ENCODE peak calls at places on chromosome 22, in four cellular contexts. Z is fibroblast of the aortic adventitia, W is HCT116, V is hepatocyte. E is an unnamed sample.

GRCh38 chr22:41966607-41967240 is 2.5 kb upstream of the SEPTIN3 start:
- DNase-seq in Z (peak), W (peak), V (peak), E (peak)

GRCh38 chr22:37559901-37560681 is at the start of gene CDC42EP1:
- DNase-seq in Z (peak), W (no peak), V (peak), E (no peak)

GRCh38 chr22:37715760-37716159 is 18.9 kb downstream of the TRIOBP start:
- DNase-seq in Z (no peak), W (no peak), V (no peak), E (no peak)

GRCh38 chr22:42670921-42671709 is 21.9 kb upstream of the CYB5R3 start:
- DNase-seq in Z (no peak), W (no peak), V (no peak), E (no peak)

GRCh38 chr22:22460635-22461034 is 47.9 kb downstream of the ZNF280B start:
- DNase-seq in Z (peak), W (peak), V (peak), E (no peak)

GRCh38 chr22:29979645-29980303 is 96.8 kb downstream of the MTMR3 start:
- DNase-seq in Z (peak), W (no peak), V (no peak), E (no peak)

GRCh38 chr22:22424210-22424800 is 84.2 kb downstream of the ZNF280B start:
- DNase-seq in Z (no peak), W (no peak), V (no peak), E (no peak)

GRCh38 chr22:27133951-27134664 is 476.7 kb downstream of the MIAT start:
- DNase-seq in Z (peak), W (no peak), V (peak), E (peak)

GRCh38 chr22:27222178-27222577 is 564.8 kb downstream of the MIAT start:
- DNase-seq in Z (no peak), W (no peak), V (no peak), E (no peak)

GRCh38 chr22:48138855-48139254 is 1376.4 kb downstream of the TBC1D22A start:
- DNase-seq in Z (no peak), W (no peak), V (no peak), E (no peak)

GRCh38 chr22:17443413-17444203 is 74.3 kb downstream of the CECR2 start:
- DNase-seq in Z (no peak), W (no peak), V (no peak), E (no peak)

GRCh38 chr22:29936186-29936585 is 53.2 kb downstream of the MTMR3 start:
- DNase-seq in Z (no peak), W (no peak), V (no peak), E (no peak)

GRCh38 chr22:29917052-29917902 is 34.3 kb downstream of the MTMR3 start:
- DNase-seq in Z (peak), W (no peak), V (no peak), E (no peak)

GRCh38 chr22:49412236-49412635 is 415.4 kb downstream of the BRD1 start:
- DNase-seq in Z (no peak), W (no peak), V (no peak), E (no peak)

GRCh38 chr22:19874307-19875060 is 19.8 kb upstream of the GNB1L start:
- DNase-seq in Z (peak), W (no peak), V (no peak), E (no peak)

GRCh38 chr22:30044369-30044768 is 35.9 kb upstream of the HORMAD2 start:
- DNase-seq in Z (peak), W (peak), V (peak), E (peak)

GRCh38 chr22:39215070-39215396 is 29.7 kb downstream of the PDGFB start:
- DNase-seq in Z (no peak), W (no peak), V (no peak), E (no peak)

GRCh38 chr22:19061471-19062138 is 60.6 kb downstream of the DGCR2 start:
- DNase-seq in Z (no peak), W (no peak), V (no peak), E (no peak)

GRCh38 chr22:49632199-49633009 is 195.3 kb downstream of the BRD1 start:
- DNase-seq in Z (peak), W (peak), V (peak), E (no peak)

GRCh38 chr22:18096823-18097222 is 13.8 kb upstream of the TUBA8 start:
- DNase-seq in Z (no peak), W (no peak), V (no peak), E (no peak)

GRCh38 chr22:49693848-49694247 is 133.8 kb downstream of the BRD1 start:
- DNase-seq in Z (no peak), W (no peak), V (no peak), E (no peak)

DNA sequence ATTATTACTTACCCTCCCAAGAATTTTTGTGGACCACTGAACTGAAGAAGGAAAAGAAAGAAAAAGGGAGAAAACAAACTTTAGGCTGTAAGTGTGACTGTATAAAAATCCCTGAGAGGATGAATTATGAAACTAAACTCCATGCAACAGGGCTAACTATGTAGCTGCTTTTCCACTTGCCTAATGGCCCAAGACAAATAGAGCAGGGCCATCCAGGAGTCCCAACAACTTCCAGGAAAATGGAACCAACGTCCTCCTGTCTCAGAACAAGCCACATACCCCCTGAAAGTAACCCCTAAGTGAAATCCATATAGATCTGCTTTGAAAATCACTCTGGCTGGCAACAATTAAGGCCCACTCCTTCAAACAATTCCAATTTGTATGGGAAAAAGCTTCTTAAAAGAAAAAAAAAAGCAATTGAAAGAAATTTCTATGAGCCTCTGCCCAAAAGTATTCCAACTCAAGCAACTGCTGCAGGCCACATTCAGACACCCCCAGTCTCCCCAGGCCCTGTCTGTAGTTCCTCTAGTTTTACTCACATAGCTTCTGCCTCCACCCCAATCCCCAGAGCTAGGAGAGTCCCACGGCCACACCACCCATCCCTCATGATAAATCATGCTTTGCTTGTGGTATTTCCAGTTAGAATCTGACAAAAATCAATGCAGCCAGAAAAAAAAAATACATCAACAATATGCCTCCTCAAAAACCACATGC is 12.7 kb downstream of the RBFOX2 start:
- DNase-seq in Z (no peak), W (no peak), V (no peak), E (no peak)
- H3K4me3 ChIP-seq in Z (no peak), W (no peak), V (no peak), E (no peak)

GRCh38 chr22:28743852-28744251 is 2.0 kb downstream of the HSCB start:
- DNase-seq in Z (no peak), W (no peak), V (no peak), E (no peak)

GRCh38 chr22:28736296-28737155 is 5.1 kb downstream of the CHEK2 start:
- DNase-seq in Z (no peak), W (no peak), V (no peak), E (no peak)

GRCh38 chr22:28741200-28741757 is 341 bp downstream of the CHEK2 start:
- DNase-seq in Z (no peak), W (no peak), V (no peak), E (no peak)

GRCh38 chr22:28742562-28742962 is 723 bp downstream of the HSCB start:
- DNase-seq in Z (no peak), W (no peak), V (no peak), E (no peak)

DNA sequence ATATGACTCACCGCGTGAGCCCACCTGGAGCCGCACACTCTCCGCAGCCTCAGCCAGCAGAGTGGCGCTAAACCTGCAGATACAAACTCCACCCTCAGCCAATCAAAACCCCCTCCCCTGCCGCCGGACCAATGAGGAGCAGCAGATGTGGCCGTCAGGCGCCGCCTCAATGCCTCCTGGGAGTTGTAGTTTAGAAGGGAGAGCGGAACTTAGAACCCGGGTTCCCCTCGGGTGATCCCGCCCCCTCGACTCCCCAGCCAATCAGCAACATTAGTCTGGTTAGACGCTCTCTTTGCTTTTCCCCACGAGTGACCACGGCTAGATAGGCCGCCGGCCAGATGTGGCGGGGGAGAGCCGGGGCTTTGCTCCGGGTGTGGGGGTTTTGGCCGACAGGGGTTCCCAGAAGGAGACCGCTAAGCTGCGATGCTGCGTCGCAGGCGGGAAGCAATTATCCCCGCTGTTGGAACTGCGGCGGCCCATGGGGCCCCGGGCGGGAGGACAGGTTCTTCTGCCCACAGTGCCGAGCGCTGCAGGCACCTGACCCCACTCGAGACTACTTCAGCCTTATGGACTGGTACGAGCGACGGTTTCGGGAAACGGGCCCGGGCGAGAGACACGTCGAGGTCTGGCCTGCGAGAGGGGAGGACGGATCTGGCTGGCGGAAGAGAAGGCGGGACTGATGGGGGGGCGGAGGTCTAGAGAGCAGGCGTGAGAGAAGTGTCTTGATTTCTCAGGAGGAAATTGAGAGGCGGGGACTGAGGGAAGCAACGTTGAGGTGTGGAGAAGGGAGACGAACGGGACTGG is at the start of the genes CHEK2 and HSCB:
- DNase-seq in Z (peak), W (peak), V (peak), E (peak)
- TF ChIP-seq CTCF in Z (peak), W (no peak), V (no peak), E (no peak)

DNA sequence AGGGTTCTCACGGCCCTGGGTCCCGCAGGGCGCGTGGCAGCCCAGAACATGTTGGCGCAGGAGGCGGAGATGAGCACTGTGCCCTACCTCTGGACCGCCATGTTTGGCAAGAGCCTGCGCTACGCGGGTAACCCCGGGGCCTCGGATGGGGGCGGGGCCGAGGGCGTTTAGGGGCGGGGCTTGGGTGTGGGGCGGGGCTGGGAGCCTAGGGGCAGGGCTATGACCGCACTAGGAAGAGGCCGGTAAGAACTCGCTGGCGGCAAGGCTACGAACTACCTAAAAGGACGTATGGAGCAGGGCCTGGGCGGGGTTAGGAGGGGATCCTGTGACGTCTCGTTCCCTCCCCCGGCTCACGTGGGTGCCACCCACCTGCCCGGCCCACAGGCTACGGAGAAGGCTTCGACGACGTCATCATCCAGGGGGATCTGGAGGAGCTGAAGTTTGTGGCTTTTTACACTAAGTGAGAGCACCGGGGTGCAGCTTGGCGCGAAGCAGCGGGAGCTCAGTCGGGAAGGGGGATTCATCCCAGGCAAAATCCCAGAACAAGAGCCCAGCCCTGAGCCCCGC is 2.8 kb upstream of the LZTR1 start:
- DNase-seq in Z (peak), W (no peak), V (peak), E (no peak)
- H3K4me3 ChIP-seq in Z (no peak), W (no peak), V (no peak), E (no peak)

GRCh38 chr22:50733521-50734342 is 4.3 kb upstream of the ACR start:
- DNase-seq in Z (peak), W (no peak), V (no peak), E (no peak)
- TF ChIP-seq CTCF in Z (no peak), W (no peak), V (peak), E (no peak)

GRCh38 chr22:47022075-47022473 is 259.6 kb downstream of the TBC1D22A start:
- DNase-seq in Z (peak), W (no peak), V (no peak), E (no peak)
- H3K4me3 ChIP-seq in Z (no peak), W (no peak), V (no peak), E (no peak)

GRCh38 chr22:34842630-34843029 is 223.3 kb upstream of the ISX start:
- DNase-seq in Z (no peak), W (no peak), V (no peak), E (no peak)
- TF ChIP-seq CTCF in Z (no peak), W (peak), V (no peak), E (no peak)

GRCh38 chr22:20962491-20962945 is 4.5 kb upstream of the AIFM3 start:
- DNase-seq in Z (no peak), W (no peak), V (no peak), E (no peak)

GRCh38 chr22:20964799-20965103 is 2.3 kb upstream of the AIFM3 start:
- DNase-seq in Z (no peak), W (no peak), V (no peak), E (no peak)

GRCh38 chr22:20965104-20965887 is 1.8 kb upstream of the AIFM3 start:
- DNase-seq in Z (no peak), W (no peak), V (no peak), E (no peak)

GRCh38 chr22:20964090-20964798 is 2.8 kb upstream of the AIFM3 start:
- DNase-seq in Z (no peak), W (no peak), V (no peak), E (no peak)

DNA sequence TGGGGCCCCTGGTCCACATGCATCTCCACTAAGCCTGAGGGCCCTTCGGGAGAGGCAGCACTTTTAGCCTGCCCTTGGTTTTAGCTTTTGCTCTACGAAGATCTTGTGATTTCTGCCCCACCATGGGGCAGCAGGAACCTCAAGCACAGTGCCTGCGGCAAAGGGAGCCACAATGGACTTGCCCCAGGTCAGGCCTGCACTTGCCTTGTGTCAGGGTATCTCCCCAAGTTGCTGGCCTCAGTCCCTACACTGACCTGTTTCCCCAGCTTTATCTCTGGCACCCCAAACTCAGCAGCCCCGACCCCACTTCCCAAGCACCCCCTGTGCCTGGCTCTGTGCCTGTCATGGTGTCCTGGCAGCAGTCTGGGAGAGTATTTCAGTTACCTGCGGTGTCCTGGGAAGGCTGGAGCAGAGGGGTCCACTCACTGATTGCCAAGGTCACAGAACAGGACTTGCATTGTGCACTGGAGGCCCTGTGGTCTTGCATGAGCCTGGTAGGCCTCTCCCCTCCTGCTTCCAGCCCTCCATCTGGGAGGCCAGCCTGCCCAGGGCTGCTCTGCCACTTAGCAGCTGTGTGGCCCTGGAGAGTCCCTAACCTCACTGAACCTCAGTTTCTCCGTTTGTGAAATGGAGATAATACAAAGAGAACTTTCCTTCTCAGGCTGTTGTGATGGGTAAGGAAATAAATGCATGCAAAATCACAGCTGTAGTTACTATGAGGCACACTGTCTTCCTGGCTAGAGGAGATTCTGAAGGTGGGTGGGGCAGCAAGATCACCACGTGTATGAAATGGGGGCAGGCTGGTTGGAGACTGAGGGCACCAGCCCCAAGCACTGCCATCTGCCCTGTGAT is 3.6 kb upstream of the AIFM3 start:
- DNase-seq in Z (no peak), W (no peak), V (no peak), E (no peak)
- H3K4me3 ChIP-seq in Z (no peak), W (no peak), V (no peak), E (no peak)

DNA sequence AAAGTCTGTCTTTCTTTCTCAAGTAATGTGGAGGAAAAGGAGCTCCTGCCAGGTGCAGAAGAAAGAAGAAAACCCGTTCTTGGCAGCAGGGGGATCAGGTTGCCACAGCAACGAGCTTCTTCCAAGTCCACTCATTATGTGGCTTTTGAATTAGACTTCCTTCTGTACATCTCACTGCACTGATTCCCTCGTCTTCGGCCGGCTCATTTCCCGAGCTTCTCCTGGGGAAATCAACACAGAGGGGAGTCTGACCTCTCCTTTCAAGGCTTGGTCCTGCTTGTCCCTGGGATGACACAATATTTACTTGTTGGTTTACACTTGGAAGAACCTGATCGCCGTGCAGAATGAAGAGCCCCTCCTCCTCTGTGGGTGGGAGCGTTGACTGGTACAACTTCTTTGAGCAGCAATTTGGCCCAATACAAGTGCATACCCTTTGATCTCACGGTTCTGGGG is 35.3 kb downstream of the MCHR1 start:
- DNase-seq in Z (peak), W (no peak), V (peak), E (no peak)
- TF ChIP-seq CTCF in Z (no peak), W (no peak), V (no peak), E (no peak)

GRCh38 chr22:43955040-43955882 is at the start of gene SAMM50:
- DNase-seq in Z (peak), W (peak), V (peak), E (peak)

GRCh38 chr22:43956383-43956782 is 1.1 kb downstream of the SAMM50 start:
- DNase-seq in Z (peak), W (no peak), V (no peak), E (no peak)

GRCh38 chr22:43951966-43952365 is 3.3 kb upstream of the SAMM50 start:
- DNase-seq in Z (no peak), W (no peak), V (no peak), E (no peak)

GRCh38 chr22:43955883-43956286 is 643 bp downstream of the SAMM50 start:
- DNase-seq in Z (peak), W (no peak), V (no peak), E (no peak)

DNA sequence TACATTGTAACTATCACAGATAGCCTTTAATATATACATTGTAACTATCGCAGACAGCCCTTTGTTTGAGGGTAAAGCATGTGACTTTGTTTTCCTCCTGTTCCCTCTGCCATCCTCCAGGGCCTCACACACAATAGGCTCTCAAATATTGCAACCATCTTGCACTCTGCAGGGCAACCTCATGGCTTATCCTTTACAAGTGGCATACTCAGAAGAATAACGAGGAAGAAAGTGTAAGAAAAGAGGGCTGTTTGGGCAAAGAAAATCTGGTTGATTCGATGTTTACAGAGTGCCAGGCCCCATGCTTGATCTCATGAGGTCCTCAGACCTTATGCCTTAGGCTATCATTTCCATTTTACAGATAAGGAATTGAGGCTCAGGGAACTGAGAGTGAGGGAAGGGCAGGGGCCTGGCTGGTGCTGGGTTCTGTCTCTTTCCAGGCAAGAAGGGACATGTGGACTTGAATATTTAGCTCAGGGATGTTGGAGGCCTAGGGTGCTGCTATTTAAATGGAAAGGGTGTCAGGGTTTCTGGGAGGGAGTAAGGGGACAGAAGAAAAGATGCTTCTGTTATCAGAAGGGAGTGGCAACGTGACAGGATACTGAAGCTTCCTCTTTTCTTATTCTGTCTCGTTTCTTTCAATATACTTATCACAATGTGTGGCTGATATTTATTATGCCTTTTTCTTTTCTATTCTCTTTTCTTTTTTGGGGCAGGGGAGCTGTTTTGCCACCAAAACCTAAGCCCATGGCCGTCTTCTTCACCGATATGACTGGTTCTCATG is 1.1 kb upstream of the SAMM50 start:
- DNase-seq in Z (no peak), W (no peak), V (no peak), E (no peak)
- H3K4me3 ChIP-seq in Z (peak), W (peak), V (peak), E (peak)